ENCODE peak calls at places on chromosomes 3 and 15, in six cellular contexts. Q, K, E, S, F and P are unnamed samples.

GRCh38 chr3:49132073-49132436 is 795 bp downstream of the LAMB2 start:
- DNase-seq in S (no peak), F (no peak), E (no peak), K (no peak), Q (no peak), P (no peak)

GRCh38 chr3:183449391-183449790 is 21.0 kb upstream of the MCF2L2 start:
- DNase-seq in F (peak), E (no peak), Q (peak), S (no peak), K (no peak), P (peak)

GRCh38 chr3:10709110-10709781 is 106.8 kb upstream of the SLC6A11 start:
- DNase-seq in F (peak), S (no peak), E (no peak), Q (no peak), K (no peak), P (no peak)

GRCh38 chr3:183555541-183556081 is at the start of gene KLHL6:
- DNase-seq in S (no peak), K (peak), E (peak), Q (no peak), F (no peak), P (no peak)

GRCh38 chr15:37035349-37035748 is 65.0 kb downstream of the MEIS2 start:
- DNase-seq in S (no peak), K (no peak), Q (no peak), E (no peak), F (no peak), P (no peak)

GRCh38 chr15:101723161-101723873 is 956 bp downstream of the TARS3 start:
- DNase-seq in Q (no peak), S (no peak), E (peak), F (peak), K (peak), P (no peak)

GRCh38 chr3:156751461-156752025 is 74.6 kb upstream of the LEKR1 start:
- DNase-seq in S (peak), F (peak), E (no peak), K (no peak), Q (no peak), P (no peak)

GRCh38 chr15:66942649-66943390 is 122.6 kb upstream of the SMAD3 start:
- DNase-seq in K (no peak), F (no peak), S (no peak), Q (no peak), E (no peak), P (no peak)

GRCh38 chr3:141845407-141846049 is 30.9 kb upstream of the ATP1B3 start:
- DNase-seq in E (peak), Q (no peak), K (peak), F (no peak), S (peak), P (no peak)